ENCODE peak calls at places on chromosomes 16 and 17, in eight cellular contexts. B is uterus, U is body of pancreas, C is HCT116, P is H54, Y is GM12892, X is Peyer's patch, Q is esophagus muscularis mucosa. D is an unnamed sample.

GRCh38 chr16:71201556-71201955 is 29.0 kb downstream of the HYDIN start:
- DNase-seq in B (no peak), U (no peak), C (no peak), P (no peak), Y (no peak), X (no peak), Q (no peak), D (no peak)

GRCh38 chr16:67490330-67491096 is 7.2 kb upstream of the AGRP start:
- DNase-seq in B (no peak), U (no peak), C (no peak), P (no peak), Y (no peak), X (no peak), Q (no peak), D (no peak)

GRCh38 chr16:59259964-59260348 is 525.8 kb upstream of the GOT2 start:
- DNase-seq in B (no peak), U (no peak), C (no peak), P (no peak), Y (no peak), X (no peak), Q (no peak), D (no peak)

GRCh38 chr16:86508028-86508946 is 2.0 kb upstream of the FOXF1 start:
- DNase-seq in B (no peak), U (no peak), C (no peak), P (no peak), Y (no peak), X (no peak), Q (no peak), D (no peak)

GRCh38 chr17:62650587-62650986 is 23.1 kb downstream of the MRC2 start:
- DNase-seq in B (no peak), U (no peak), C (no peak), P (no peak), Y (no peak), X (no peak), Q (no peak), D (no peak)

GRCh38 chr17:9977175-9977574 is 72.1 kb upstream of the RCVRN start:
- DNase-seq in B (no peak), U (no peak), C (no peak), P (no peak), Y (no peak), X (no peak), Q (no peak), D (no peak)

GRCh38 chr16:29656688-29657523 is 6.1 kb upstream of the SPN start:
- DNase-seq in B (no peak), U (no peak), C (no peak), P (no peak), Y (no peak), X (no peak), Q (no peak), D (no peak)

GRCh38 chr17:81579821-81580321 is 27.7 kb upstream of the FAAP100 start:
- DNase-seq in B (no peak), U (no peak), C (no peak), P (peak; percentile 82), Y (no peak), X (no peak), Q (no peak), D (peak; percentile 39)

GRCh38 chr16:28155293-28155692 is 56.5 kb downstream of the XPO6 start:
- DNase-seq in B (no peak), U (no peak), C (no peak), P (no peak), Y (no peak), X (no peak), Q (no peak), D (no peak)

DNA sequence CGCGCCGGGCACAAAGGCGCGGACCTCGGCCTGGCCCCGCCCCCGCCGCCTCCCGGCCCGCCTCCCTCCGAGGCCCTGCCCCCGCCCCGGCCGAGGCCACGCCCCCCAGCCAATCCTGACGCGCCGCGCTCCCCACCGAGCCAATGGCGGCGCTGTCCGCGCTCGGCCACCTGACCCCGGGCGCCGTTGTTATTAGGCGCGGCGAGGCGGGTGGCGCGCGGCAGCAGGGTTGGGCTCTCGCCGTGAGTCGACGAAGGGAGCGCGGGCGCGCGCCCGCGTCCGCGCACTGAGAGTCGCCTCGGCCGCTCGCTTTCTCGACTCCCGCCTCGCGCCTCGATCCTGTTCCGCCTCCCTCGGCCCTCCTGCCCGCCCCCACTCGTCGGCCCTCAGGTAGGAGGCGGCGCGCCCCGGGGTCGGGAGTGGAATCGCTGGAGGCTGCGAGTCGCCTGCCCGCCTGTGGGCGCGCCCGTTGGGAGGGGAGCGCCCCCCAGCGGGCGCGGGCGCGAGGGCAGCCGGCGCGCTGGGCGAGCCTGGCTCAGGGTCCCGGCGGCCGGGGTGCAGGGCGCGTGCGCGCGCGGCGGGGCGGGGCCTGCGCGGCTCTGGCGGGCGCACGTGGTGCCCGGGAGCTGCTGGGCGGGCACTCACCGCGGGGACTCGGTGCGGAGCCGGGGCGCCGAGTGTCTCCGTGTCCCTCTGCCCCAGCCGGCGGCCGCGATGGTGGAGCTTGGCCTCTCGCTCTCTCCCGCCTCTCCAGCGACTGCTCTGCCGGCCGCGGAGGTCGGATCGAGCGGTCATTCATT is 405 bp upstream of the CBLN1 start:
- DNase-seq in B (peak; percentile 26), U (peak; percentile 92), C (no peak), P (no peak), Y (peak; percentile 85), X (peak; percentile 16), Q (peak; percentile 90), D (peak; percentile 89)
- TF ChIP-seq POLR2A in B (no peak), U (no peak), C (no peak), P (no peak), Y (no peak), X (no peak), Q (no peak), D (no peak)

GRCh38 chr16:64394061-64394460 is 727.8 kb downstream of the CDH11 start:
- DNase-seq in B (no peak), U (no peak), C (no peak), P (no peak), Y (no peak), X (no peak), Q (no peak), D (no peak)

GRCh38 chr16:64403352-64403751 is 718.5 kb downstream of the CDH11 start:
- DNase-seq in B (no peak), U (no peak), C (no peak), P (no peak), Y (no peak), X (no peak), Q (no peak), D (no peak)

GRCh38 chr16:64397042-64397441 is 724.8 kb downstream of the CDH11 start:
- DNase-seq in B (no peak), U (no peak), C (no peak), P (no peak), Y (no peak), X (no peak), Q (no peak), D (no peak)

GRCh38 chr16:64398795-64399194 is 723.1 kb downstream of the CDH11 start:
- DNase-seq in B (no peak), U (no peak), C (no peak), P (no peak), Y (no peak), X (no peak), Q (no peak), D (no peak)

GRCh38 chr16:64397945-64398508 is 723.8 kb downstream of the CDH11 start:
- DNase-seq in B (no peak), U (no peak), C (no peak), P (no peak), Y (no peak), X (no peak), Q (no peak), D (no peak)
- TF ChIP-seq POLR2A in B (no peak), U (no peak), C (no peak), P (no peak), Y (no peak), X (no peak), Q (no peak), D (no peak)

GRCh38 chr16:75305364-75306101 is 54.1 kb upstream of the BCAR1 start:
- DNase-seq in B (peak; percentile 92), U (peak; percentile 85), C (peak; percentile 100), P (peak; percentile 81), Y (no peak), X (peak; percentile 17), Q (no peak), D (peak; percentile 94)
- TF ChIP-seq POLR2A in B (no peak), U (no peak), C (peak; percentile 34), P (no peak), Y (no peak), X (peak; percentile 86), Q (no peak), D (peak; percentile 73)

DNA sequence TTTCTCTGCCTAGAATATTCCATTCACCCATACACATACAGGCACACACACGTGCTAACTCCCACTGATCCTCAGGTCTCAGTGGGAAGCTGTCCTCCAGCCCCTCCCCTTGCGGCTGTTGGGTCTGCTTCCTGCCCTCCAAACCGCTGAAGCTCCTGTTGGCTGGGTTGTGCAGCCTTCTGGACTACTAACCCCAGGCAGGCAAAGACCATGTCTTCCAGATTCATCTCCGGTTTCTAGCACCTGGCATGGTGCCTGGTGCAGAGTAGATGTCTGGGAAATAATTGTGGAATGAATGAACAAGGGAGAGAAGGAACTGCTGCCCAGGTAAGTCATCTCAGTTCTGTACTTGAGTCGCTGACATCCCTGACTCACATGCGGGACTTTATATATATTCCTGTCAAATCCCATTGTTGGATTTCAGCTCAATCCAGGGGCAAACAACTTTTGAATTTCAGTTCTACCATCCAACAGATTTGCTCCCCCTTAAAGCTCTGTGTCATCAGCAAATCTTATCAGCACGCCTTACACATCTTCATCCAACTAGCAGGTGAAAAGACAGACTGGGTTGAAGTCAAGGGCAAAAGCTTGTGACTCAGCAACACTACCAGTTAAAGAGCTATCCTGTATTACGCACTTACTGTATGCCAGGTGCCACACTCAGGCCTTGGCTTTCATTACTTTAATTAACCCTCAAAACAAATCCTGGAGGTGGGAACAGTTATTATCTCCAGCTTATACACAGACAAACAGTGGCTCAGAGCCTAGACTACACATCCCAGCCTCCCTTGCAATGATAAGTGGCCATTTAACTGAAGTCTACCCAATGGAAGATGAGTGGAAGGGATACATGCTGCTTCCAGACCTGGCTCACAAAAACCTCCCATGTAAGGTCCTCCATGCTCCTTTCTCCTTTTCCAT is 51.1 kb downstream of the SRCIN1 start:
- DNase-seq in B (no peak), U (no peak), C (no peak), P (no peak), Y (no peak), X (no peak), Q (no peak), D (no peak)
- TF ChIP-seq POLR2A in B (no peak), U (no peak), C (no peak), P (no peak), Y (no peak), X (no peak), Q (no peak), D (no peak)

DNA sequence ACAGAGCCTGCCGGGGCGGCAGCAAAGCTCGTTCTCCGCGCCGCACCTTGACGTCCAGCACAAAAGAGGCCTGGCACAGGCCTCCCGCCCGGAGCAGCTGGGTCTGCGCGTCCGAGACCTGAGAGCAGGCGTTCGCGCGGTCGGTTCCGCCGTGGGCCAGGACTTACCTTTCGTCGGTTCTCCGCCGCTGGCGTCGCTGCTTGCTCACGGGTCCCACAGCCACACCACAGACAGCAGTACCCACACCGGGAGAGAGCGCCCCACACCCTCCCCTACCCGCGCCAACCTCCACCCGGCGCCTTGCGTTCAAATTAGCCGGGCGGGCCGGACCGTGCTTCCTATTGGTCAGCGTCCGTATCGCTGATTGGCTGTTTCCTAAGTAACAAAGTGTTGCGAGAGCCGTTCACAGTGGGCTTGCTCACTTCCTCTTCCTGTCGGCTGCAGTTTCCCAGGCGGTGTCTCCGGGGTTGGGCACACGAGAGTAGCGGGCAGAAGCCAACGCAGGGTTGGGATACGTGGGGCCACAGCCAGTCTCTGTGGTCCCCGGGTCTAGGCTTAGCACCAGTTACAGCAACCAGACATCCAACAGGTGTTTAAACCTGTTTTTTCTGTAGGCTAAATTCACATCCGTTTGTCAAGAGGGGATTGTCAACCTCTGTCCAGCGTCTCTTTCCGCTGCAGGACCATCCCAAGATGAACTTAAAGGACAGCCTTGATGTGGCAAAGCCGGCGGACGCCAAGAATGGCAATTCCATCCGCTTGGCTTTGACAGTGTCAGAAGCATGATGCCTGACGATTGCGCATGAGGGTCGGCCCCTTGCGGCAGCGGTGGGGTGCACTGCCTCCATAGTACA is at the start of gene KIF18B:
- DNase-seq in B (peak; percentile 85), U (peak; percentile 87), C (peak; percentile 95), P (peak; percentile 100), Y (peak; percentile 95), X (peak; percentile 85), Q (peak; percentile 96), D (peak; percentile 97)
- TF ChIP-seq POLR2A in B (peak; percentile 56), U (peak; percentile 16), C (peak; percentile 94), P (peak; percentile 91), Y (peak; percentile 89), X (peak; percentile 77), Q (peak; percentile 13), D (peak; percentile 99)